ENCODE peak calls at places on chromosomes 7 and 10, in four cellular contexts. W, T, B and H are unnamed samples.

GRCh38 chr10:126210051-126210651 is 178.1 kb downstream of the ADAM12 start:
- DNase-seq in T (no peak), W (no peak), B (no peak), H (no peak)

GRCh38 chr10:47372726-47373125 is 11.4 kb downstream of the ZNF488 start:
- DNase-seq in T (no peak), W (no peak), B (peak; percentile 37), H (no peak)

GRCh38 chr10:43407148-43407575 is 1.8 kb downstream of the HNRNPF start:
- DNase-seq in T (no peak), W (no peak), B (no peak), H (peak; percentile 78)

GRCh38 chr10:121070257-121070656 is 219.1 kb downstream of the WDR11 start:
- DNase-seq in B (no peak), W (peak; percentile 59), T (no peak), H (peak; percentile 9)

GRCh38 chr10:104273291-104273690 is 4.3 kb downstream of the GSTO2 start:
- DNase-seq in B (no peak), T (no peak), W (no peak), H (no peak)

GRCh38 chr10:116201011-116201410 is 72.0 kb downstream of the GFRA1 start:
- DNase-seq in B (no peak), T (no peak), W (no peak), H (no peak)

GRCh38 chr10:78619244-78619851 is 449.4 kb upstream of the ZMIZ1 start:
- DNase-seq in T (no peak), W (no peak), B (no peak), H (no peak)

GRCh38 chr7:55075464-55075971 is 56.7 kb downstream of the EGFR start:
- DNase-seq in W (no peak), T (no peak), B (no peak), H (no peak)

DNA sequence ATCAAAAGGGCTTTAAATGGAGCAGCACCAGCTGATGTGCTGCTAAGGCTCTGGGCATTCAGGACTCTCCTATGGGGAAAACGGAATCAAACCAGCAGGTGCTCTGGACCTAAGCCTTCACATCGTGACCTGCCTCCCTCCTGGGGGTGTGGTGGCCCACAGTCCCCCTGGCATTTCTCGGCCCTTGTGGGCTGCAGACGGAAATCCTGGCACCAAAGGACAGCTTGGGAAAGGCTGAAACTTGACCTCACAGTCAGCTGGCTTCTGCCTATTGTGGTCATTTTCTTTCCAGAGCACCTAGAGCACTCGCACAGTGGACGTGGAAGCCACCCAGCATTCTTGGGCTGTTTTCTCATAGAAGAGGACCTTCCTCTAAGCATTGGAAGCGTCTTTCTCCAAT is 74.8 kb downstream of the TPST1 start:
- DNase-seq in W (no peak), B (no peak), T (no peak), H (no peak)
- TF ChIP-seq EGR1 in W (no peak), B (no peak), T (no peak), H (no peak)

DNA sequence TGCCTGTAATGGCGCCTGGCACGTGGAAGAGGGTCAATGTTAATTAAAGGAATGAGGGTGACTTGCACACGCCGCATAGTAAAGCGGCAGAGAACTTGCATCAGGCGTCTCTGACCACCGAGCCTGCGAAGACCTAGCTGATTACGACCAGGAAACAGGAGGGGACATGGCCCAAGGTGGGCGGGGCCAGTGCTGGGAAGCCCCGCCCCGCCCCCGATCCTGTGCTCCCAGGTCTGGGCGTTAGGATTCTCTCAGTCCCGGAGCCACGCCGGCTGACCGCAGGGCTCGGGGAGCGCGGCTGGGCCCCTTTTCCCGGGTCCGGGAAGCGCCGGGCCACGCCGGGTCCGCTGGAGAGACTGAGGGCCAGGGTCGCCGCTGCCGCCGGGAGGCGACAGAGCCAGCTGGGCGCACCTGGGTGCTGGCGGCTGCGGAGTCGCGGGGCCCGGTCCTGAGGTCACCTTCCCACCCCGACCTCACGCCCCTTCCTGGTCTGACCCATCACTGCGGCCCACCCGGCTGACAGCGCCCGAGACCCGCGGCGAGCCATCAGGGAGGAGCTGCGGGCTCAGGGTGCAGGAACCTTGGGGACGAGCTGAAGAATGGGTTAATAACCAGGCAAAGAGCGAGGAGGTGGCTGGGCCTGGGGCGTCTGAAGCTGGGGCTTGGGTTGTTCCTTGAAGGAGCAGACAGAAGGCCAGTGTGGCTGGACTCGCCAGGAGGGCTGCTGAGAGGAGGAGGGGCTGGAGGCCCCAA is 23.0 kb upstream of the GRID1 start:
- DNase-seq in W (no peak), T (no peak), B (peak; percentile 93), H (peak; percentile 42)
- TF ChIP-seq EGR1 in W (no peak), T (no peak), B (no peak), H (no peak)

GRCh38 chr7:123625254-123625653 is 23.6 kb downstream of the ASB15 start:
- DNase-seq in T (no peak), W (no peak), B (no peak), H (no peak)

GRCh38 chr7:123627859-123628258 is 26.2 kb downstream of the ASB15 start:
- DNase-seq in W (no peak), B (no peak), T (no peak), H (no peak)

GRCh38 chr7:123621707-123622106 is 20.1 kb downstream of the ASB15 start:
- DNase-seq in T (no peak), W (no peak), B (no peak), H (no peak)

GRCh38 chr7:123622660-123623386 is 21.2 kb downstream of the ASB15 start:
- DNase-seq in T (no peak), W (no peak), B (no peak), H (no peak)

GRCh38 chr7:123624527-123625183 is 23.0 kb downstream of the ASB15 start:
- DNase-seq in W (no peak), B (peak; percentile 83), T (peak; percentile 25), H (peak; percentile 76)
- TF ChIP-seq EGR1 in W (no peak), B (no peak), T (no peak), H (no peak)

DNA sequence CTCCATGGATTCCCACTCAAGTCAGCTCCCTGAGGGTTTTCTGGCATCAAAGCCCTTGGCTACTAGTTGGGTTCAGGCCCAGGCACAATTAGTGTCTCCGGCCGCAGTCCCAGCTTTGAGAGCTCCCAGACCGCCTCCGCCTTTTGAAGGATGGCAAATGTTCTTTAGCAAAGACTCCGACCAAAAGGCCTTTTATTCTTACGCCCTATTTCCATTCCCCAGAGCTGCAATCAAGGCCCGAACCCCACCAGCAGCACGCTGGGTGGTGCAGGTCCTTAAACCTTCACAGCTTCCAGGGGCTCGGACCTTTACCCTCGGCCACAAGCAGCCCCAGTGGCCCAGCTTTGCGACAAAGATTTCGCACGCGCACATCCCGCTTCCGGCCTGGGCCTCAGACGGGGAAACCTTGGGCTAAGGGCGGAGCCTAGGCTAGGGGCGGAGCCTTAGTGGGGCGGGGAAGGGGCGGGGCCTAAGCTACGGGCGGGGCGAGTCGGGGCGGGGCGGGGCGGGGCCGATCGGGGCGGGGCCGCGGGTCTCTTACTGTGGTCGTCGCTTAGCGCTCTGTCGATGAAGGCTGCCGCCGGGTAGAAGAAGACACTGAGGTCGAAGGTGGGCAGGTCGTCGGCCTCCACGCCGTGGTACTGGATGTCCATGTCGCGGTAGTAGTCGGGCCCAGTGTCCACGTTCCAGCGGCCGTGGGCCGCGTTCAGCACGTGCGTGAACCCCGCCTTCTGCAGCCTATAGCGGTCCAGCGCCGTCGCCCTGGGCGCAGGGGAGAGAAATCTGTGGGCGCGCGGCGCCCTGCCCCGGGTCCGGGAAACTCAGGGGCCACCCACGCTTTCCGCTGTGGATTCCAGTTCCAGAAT is 68.0 kb upstream of the SAMD8 start:
- DNase-seq in B (no peak), T (no peak), W (no peak), H (no peak)
- TF ChIP-seq EGR1 in B (no peak), T (peak; percentile 48), W (no peak), H (no peak)

GRCh38 chr10:59607971-59608370 is 101.7 kb downstream of the SLC16A9 start:
- DNase-seq in T (no peak), W (no peak), B (no peak), H (no peak)

GRCh38 chr10:59606551-59606961 is 103.1 kb downstream of the SLC16A9 start:
- DNase-seq in T (no peak), B (no peak), W (no peak), H (no peak)

DNA sequence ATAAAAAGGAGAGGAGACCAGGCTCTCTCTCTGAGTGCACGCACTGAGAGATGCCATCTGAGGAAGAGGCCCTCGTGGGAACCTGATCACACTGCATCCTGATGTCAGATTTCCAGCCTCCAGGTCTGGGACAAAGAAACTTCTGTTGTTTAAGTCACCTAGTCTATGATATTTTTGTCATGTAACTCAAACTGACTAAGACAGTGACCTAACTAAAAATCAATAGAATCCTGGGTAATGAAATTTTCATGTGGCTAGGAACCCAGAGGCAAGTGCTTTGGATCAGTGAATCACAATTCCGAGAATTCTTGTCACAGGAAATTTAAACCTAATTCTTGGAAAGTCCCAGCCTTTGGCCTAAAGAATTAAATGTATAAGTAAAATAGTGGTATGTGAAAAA is 107.7 kb downstream of the SLC16A9 start:
- DNase-seq in T (no peak), W (no peak), B (no peak), H (no peak)
- TF ChIP-seq EGR1 in T (no peak), W (no peak), B (no peak), H (no peak)

DNA sequence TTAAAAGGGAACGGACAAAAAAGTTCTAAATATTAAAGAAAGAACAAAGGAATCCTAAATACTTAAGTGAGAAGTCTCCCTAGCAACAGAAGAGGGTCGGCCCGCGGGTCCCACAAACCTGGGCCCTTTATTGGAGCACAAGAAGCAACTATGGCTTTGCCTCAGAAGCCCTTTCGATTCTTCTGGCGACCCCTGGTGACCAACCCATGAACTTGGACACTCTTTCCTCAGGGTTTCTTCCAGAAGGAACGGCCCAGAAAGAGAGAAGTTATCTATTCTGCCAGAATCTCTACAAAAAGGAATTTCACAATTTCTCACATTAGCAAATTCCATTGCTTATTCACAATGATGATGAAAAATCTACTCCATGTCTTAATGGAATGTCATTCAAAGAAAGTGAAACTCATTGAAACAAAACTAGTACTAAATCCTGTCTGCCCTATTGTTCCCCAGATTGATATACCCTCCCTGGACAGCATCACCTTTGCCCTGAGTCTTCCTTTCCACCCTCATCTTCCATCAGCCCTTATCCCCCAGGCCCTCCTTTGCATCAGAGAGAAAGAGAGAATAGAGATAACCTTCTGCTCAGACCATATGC is 43.7 kb downstream of the CPVL start:
- DNase-seq in B (peak; percentile 80), T (no peak), W (peak; percentile 33), H (peak; percentile 44)
- TF ChIP-seq EGR1 in B (no peak), T (no peak), W (no peak), H (no peak)